ENCODE peak calls at places on chromosome 6, in ten cellular contexts. S, C, V, Y, K, X, B, F, P and M are unnamed samples.

GRCh38 chr6:5146396-5146795 is 61.3 kb downstream of the PPP1R3G start:
- DNase-seq in S (no peak), C (no peak), V (no peak), Y (no peak), K (no peak), X (no peak), B (no peak), F (no peak), P (no peak), M (no peak)

GRCh38 chr6:132731086-132731485 is 17.2 kb upstream of the VNN1 start:
- DNase-seq in S (no peak), C (no peak), V (no peak), Y (no peak), K (no peak), X (no peak), B (no peak), F (no peak), P (no peak), M (no peak)

GRCh38 chr6:26130581-26131247 is 43.5 kb downstream of the HFE start:
- DNase-seq in S (no peak), C (no peak), V (no peak), Y (no peak), K (no peak), X (no peak), B (no peak), F (no peak), P (no peak), M (no peak)

GRCh38 chr6:42136508-42137191 is 5.8 kb downstream of the C6orf132 start:
- DNase-seq in S (no peak), C (peak; percentile 23), V (peak; percentile 88), Y (no peak), K (peak; percentile 84), X (peak; percentile 88), B (no peak), F (peak; percentile 54), P (peak; percentile 86), M (peak; percentile 82)

GRCh38 chr6:107545761-107546160 is 55.8 kb downstream of the SOBP start:
- DNase-seq in S (no peak), C (no peak), V (no peak), Y (no peak), K (no peak), X (no peak), B (no peak), F (no peak), P (no peak), M (no peak)

GRCh38 chr6:90393232-90393884 is 96.7 kb upstream of the BACH2 start:
- DNase-seq in S (no peak), C (peak; percentile 63), V (peak; percentile 53), Y (peak; percentile 53), K (peak; percentile 61), X (peak; percentile 41), B (peak; percentile 51), F (peak; percentile 61), P (peak; percentile 47), M (peak; percentile 46)

GRCh38 chr6:73901311-73901710 is 205.3 kb downstream of the CD109 start:
- DNase-seq in S (no peak), C (no peak), V (no peak), Y (no peak), K (no peak), X (no peak), B (no peak), F (no peak), P (no peak), M (no peak)

GRCh38 chr6:156953478-156954146 is 176.4 kb downstream of the ARID1B start:
- DNase-seq in S (no peak), C (no peak), V (peak; percentile 95), Y (no peak), K (peak; percentile 89), X (peak; percentile 42), B (peak; percentile 62), F (peak; percentile 54), P (no peak), M (peak; percentile 41)

GRCh38 chr6:13098808-13099570 is 229.3 kb downstream of the TBC1D7 start:
- DNase-seq in S (no peak), C (no peak), V (no peak), Y (no peak), K (no peak), X (no peak), B (no peak), F (no peak), P (no peak), M (no peak)

GRCh38 chr6:13101985-13102384 is 226.4 kb downstream of the TBC1D7 start:
- DNase-seq in S (no peak), C (no peak), V (no peak), Y (no peak), K (no peak), X (no peak), B (no peak), F (no peak), P (no peak), M (no peak)

GRCh38 chr6:13101409-13101808 is 226.9 kb downstream of the TBC1D7 start:
- DNase-seq in S (no peak), C (no peak), V (no peak), Y (no peak), K (no peak), X (no peak), B (no peak), F (no peak), P (no peak), M (no peak)

GRCh38 chr6:13098006-13098405 is 230.3 kb downstream of the TBC1D7 start:
- DNase-seq in S (no peak), C (no peak), V (no peak), Y (no peak), K (no peak), X (no peak), B (no peak), F (no peak), P (no peak), M (no peak)

GRCh38 chr6:13099771-13100170 is 228.6 kb downstream of the TBC1D7 start:
- DNase-seq in S (no peak), C (no peak), V (no peak), Y (no peak), K (no peak), X (no peak), B (no peak), F (no peak), P (no peak), M (no peak)
- TF ChIP-seq CTCF in S (no peak), C (no peak), V (peak; percentile 7), Y (no peak), K (peak; percentile 46), X (peak; percentile 45), B (no peak), F (peak; percentile 68), P (no peak), M (no peak)

DNA sequence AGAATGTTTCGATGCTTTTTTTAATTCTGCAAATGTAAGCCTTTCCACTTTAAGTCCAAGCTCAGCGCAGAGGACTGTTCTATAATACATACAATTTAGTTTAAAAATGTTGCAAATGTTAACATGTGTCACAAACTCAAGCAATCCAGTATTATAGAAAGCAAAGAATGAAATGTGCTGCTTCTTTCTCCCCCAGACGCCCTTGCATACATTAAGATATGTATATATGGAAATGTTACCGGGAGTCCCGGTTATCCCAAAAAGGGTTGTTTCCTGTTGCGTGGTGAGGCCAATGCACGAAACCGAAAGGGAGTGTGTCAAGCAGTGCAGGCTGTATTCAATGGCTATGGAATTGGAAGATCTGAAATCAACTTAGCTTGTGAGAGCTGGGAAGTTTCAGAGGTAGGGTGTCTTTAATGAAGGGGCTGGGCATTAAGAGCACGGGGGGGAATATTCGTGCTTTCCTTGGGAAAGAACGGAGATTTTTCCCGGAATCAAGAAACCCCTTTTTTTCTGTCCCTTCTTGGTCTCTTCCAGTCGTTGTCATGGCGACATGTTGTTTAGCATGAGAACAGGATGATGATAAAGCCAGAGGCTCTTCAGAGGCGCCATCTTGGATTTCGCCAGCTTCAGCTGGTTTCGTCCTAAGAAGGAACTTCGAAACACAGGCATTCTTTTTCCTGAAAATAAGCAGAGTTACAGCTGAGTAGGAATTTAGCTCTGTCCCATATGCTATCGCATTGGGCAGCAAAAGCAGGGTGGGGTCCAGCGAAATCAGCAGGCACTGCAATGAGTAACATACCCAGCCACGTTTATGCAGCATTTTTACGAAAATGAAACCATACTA is 10.1 kb upstream of the NQO2 start:
- DNase-seq in S (peak; percentile 87), C (peak; percentile 88), V (peak; percentile 76), Y (peak; percentile 83), K (peak; percentile 73), X (peak; percentile 96), B (peak; percentile 86), F (peak; percentile 74), P (peak; percentile 73), M (peak; percentile 75)
- TF ChIP-seq CTCF in S (peak; percentile 81), C (no peak), V (peak; percentile 55), Y (no peak), K (no peak), X (no peak), B (no peak), F (no peak), P (no peak), M (no peak)

GRCh38 chr6:64505312-64505711 is 869.7 kb downstream of the PHF3 start:
- DNase-seq in S (no peak), C (peak; percentile 6), V (no peak), Y (no peak), K (peak; percentile 24), X (no peak), B (no peak), F (peak; percentile 37), P (no peak), M (peak; percentile 28)
- TF ChIP-seq CTCF in S (peak; percentile 48), C (no peak), V (peak; percentile 30), Y (no peak), K (peak; percentile 65), X (peak; percentile 45), B (no peak), F (peak; percentile 33), P (peak; percentile 91), M (peak; percentile 34)

GRCh38 chr6:56036911-56037310 is 161.5 kb upstream of the BMP5 start:
- DNase-seq in S (no peak), C (no peak), V (no peak), Y (no peak), K (no peak), X (no peak), B (no peak), F (no peak), P (no peak), M (no peak)

GRCh38 chr6:56040875-56041274 is 165.5 kb upstream of the BMP5 start:
- DNase-seq in S (no peak), C (no peak), V (no peak), Y (no peak), K (no peak), X (no peak), B (no peak), F (no peak), P (no peak), M (no peak)

GRCh38 chr6:56040271-56040670 is 164.9 kb upstream of the BMP5 start:
- DNase-seq in S (no peak), C (no peak), V (no peak), Y (no peak), K (no peak), X (no peak), B (no peak), F (no peak), P (no peak), M (no peak)

GRCh38 chr6:56038764-56039163 is 163.4 kb upstream of the BMP5 start:
- DNase-seq in S (no peak), C (no peak), V (no peak), Y (no peak), K (no peak), X (no peak), B (no peak), F (no peak), P (no peak), M (no peak)

DNA sequence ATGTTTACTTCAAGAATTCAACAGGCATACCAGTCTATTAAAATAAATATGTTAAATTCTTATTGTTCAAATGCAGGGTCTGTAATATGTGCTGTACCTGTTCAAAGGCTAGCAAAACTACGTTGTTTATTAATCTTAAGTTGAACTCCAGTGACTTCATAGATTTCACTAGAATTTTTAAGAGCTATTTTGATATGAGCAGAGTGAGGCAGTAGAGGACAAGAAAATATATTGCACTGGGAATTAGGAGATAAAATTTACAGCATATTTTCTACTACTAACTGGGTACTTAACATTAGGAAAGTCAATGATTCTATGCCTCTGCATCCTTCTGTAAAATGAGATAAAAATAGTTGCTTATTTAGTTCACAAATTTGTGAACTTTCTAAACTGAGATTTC is 162.2 kb upstream of the BMP5 start:
- DNase-seq in S (no peak), C (no peak), V (no peak), Y (no peak), K (no peak), X (no peak), B (no peak), F (no peak), P (no peak), M (no peak)
- TF ChIP-seq CTCF in S (no peak), C (no peak), V (no peak), Y (no peak), K (peak; percentile 22), X (no peak), B (no peak), F (no peak), P (no peak), M (no peak)